ENCODE peak calls at places on chromosomes 13 and 19, in eight cellular contexts. O is Panc1, P is ovary, D is breast epithelium, J is A549, Q is psoas muscle, B is fibroblast of lung, T is lower lobe of right lung. S is an unnamed sample. For H3K4me1, the result is how much of the 10 kb centered on the place peaks cover.

GRCh38 chr13:100594731-100595130 is 6.1 kb upstream of the GGACT start:
- DNase-seq in O (no peak), P (no peak), D (no peak), J (peak), Q (no peak), B (no peak), T (no peak), S (no peak)

GRCh38 chr13:98393873-98394272 is 183.0 kb downstream of the STK24 start:
- DNase-seq in O (no peak), P (no peak), D (no peak), J (no peak), Q (no peak), B (no peak), T (no peak), S (no peak)

GRCh38 chr13:37617162-37617561 is 18.6 kb upstream of the POSTN start:
- DNase-seq in O (no peak), P (no peak), D (no peak), J (peak), Q (no peak), B (peak), T (no peak), S (peak)

GRCh38 chr19:27746691-27747380 is 1466.1 kb downstream of the UQCRFS1 start:
- DNase-seq in O (no peak), P (peak), D (peak), J (peak), Q (peak), B (peak), T (no peak), S (no peak)

GRCh38 chr13:75946746-75947397 is 310.7 kb downstream of the LMO7 start:
- DNase-seq in O (no peak), P (no peak), D (no peak), J (no peak), Q (no peak), B (no peak), T (no peak), S (no peak)

GRCh38 chr19:21587117-21587461 is 81.7 kb downstream of the ZNF429 start:
- DNase-seq in O (no peak), P (peak), D (no peak), J (no peak), Q (no peak), B (no peak), T (no peak), S (no peak)

GRCh38 chr13:86446311-86446710 is 647.1 kb upstream of the SLITRK6 start:
- DNase-seq in O (no peak), P (no peak), D (no peak), J (peak), Q (no peak), B (peak), T (no peak), S (no peak)

GRCh38 chr13:101297794-101298193 is 118.5 kb downstream of the NALCN start:
- DNase-seq in O (no peak), P (no peak), D (no peak), J (no peak), Q (no peak), B (no peak), T (no peak), S (no peak)

GRCh38 chr13:32045963-32046785 is 14.6 kb downstream of the FRY start:
- DNase-seq in O (no peak), P (no peak), D (no peak), J (no peak), Q (no peak), B (peak), T (no peak), S (peak)

GRCh38 chr13:20721454-20722357 is 18.2 kb downstream of the IL17D start:
- DNase-seq in O (no peak), P (peak), D (no peak), J (no peak), Q (peak), B (peak), T (no peak), S (peak)

GRCh38 chr13:87855553-87855952 is 184.4 kb downstream of the SLITRK5 start:
- DNase-seq in O (no peak), P (no peak), D (no peak), J (no peak), Q (no peak), B (no peak), T (no peak), S (no peak)

GRCh38 chr13:21800847-21801616 is 130.2 kb downstream of the FGF9 start:
- DNase-seq in O (no peak), P (no peak), D (no peak), J (no peak), Q (no peak), B (no peak), T (no peak), S (peak)

GRCh38 chr13:75178436-75178835 is 303.5 kb downstream of the TBC1D4 start:
- DNase-seq in O (no peak), P (no peak), D (no peak), J (no peak), Q (no peak), B (no peak), T (no peak), S (peak)

DNA sequence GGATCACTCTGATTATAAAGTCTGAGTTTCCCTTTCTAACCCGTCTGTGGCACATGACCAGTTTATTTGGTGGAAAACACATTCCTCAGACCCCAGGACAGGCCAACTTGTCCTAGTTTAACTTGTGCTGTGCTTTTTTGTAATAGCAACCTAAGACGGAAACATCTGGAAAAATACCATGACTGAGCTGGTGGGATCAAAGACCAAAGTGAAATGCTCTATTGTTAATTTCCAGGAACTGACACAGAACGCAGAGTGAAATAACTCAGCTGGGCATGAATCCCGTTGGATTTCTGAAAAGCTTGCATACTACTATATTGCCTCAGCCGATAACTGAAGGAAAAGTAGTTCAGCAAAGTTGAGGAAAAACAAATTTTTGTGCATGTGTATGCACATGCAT is 188.0 kb downstream of the LHFPL6 start:
- DNase-seq in O (no peak), P (peak), D (no peak), J (no peak), Q (no peak), B (peak), T (no peak), S (no peak)
- H3K4me1 ChIP-seq in O (under half), P (under half), D (under half), J (under half), Q (under half), B (under half), T (under half), S (under half)

DNA sequence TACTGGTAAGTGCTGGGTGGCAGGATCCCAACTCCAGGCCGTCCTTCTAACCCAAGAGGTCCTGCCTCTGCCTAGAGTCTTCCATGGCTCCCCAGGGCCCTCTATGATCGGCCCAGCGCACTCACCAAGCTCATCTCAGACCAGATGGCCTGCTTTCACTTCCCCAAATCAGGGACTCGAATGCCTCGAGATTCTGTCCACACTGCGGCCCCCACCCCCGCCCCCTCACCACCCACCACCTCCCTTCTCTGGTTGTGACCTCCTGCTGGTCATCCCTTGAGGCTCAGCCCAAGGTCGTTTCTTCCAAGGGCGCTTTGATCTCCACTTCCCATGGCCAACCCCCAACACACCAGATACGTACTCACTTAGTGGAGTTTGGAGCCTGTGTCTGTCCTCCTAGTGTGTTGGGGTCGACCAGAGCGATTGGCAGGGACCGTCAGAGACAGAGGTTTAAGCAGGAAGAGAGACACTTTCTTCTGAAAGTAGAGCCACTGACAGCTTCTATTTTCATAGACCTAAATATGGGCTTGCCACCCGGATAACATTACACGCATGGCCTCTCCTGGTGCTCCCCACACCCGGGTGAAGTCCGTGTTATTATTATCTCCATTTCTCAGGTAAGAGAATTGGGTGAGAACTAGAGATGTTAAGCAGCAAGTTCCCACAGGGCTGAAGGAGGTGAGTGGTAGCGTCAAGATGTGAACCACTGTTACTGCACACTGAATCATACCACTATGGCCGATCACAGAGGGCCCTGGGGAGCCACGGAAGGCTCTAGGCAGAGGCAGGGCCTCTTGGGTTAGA is at the start of gene FCER2:
- DNase-seq in O (no peak), P (no peak), D (no peak), J (no peak), Q (no peak), B (no peak), T (no peak), S (no peak)
- H3K4me1 ChIP-seq in O (under half), P (under half), D (under half), J (under half), Q (under half), B (under half), T (under half), S (under half)

DNA sequence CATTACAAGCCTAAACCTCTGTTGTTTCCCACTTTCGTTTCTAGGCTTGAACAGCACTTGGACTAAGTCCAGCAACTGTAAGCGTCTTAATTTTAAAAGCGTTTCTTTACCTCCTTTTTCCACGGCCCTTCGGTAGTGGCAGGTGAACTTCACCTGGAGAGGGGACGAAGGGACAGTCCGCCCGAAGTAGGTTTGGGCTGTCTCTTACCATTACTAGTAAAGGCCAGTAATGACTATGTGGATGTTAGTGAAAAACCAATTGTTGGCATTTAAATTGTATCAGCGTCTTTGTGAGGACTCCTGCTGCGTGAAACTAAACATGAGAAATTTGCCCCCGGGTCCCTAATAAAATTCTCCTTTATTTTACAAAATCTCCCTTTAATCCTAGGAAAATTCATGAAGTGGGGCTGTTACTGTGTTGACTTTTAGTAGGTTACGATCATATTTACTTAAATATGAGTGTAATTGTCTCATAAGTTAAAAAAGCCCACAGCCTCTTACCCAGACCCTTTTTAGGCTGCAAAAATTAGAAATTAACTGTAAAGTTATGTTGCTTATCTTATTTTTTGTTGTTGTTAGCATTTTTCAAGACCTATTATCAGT is 981 bp downstream of the ITM2B start:
- DNase-seq in O (no peak), P (peak), D (no peak), J (no peak), Q (no peak), B (peak), T (no peak), S (peak)
- H3K4me1 ChIP-seq in O (under half), P (under half), D (under half), J (half or more), Q (under half), B (under half), T (under half), S (under half)

DNA sequence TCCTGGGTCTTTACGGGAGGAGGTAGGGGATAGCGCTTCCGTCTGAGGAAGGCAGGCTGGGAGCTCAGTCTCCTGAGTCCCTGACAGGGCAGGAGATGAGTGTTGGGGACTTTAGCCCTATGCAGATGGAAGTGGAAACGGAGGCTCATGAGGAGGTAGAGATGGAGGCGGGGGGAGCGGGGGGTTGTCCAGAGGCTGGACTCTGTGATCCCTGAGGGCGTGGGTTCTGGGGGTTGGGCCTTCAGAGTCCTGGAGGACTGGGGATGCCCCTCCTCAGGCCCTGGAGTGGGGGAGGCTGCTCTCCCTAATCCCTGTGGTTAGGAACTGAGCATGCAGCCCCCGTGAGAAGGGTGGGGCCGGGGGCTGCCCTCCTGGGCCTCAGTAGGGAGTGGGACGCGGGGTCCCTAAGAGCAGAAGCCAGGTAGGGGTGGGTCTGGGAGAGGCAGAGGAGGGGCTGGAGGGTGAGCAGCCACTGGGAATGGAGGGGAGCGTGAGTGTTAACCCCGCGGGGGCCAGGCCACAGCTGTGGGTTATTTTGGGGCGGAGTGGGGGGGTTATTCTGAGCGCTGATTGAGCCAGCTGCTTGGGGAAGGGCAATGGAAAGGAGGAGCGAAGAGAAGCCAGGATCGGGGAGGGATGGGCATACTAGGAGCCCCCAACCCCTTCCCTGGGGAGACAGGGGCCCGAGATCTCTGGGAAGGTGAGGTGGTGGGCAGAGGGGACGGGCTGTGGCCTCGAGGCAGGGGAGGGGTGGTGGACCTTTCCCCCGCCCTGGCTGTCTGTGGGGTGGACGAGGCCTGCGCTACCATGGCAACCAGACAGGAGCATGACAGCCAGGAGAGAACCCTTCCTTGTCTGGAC is 2.8 kb downstream of the GRIN2D start:
- DNase-seq in O (no peak), P (no peak), D (no peak), J (peak), Q (no peak), B (no peak), T (no peak), S (no peak)
- H3K4me1 ChIP-seq in O (under half), P (under half), D (under half), J (half or more), Q (under half), B (under half), T (under half), S (under half)

GRCh38 chr19:12984143-12984627 is 11.1 kb upstream of the NFIX start:
- DNase-seq in O (no peak), P (no peak), D (no peak), J (no peak), Q (no peak), B (no peak), T (no peak), S (no peak)

GRCh38 chr19:12985049-12985776 is 10.1 kb upstream of the NFIX start:
- DNase-seq in O (no peak), P (no peak), D (no peak), J (no peak), Q (peak), B (peak), T (no peak), S (no peak)

GRCh38 chr19:12983561-12984142 is 11.6 kb upstream of the NFIX start:
- DNase-seq in O (peak), P (peak), D (peak), J (peak), Q (peak), B (peak), T (peak), S (peak)

GRCh38 chr19:12983091-12983490 is 12.2 kb upstream of the NFIX start:
- DNase-seq in O (no peak), P (no peak), D (no peak), J (no peak), Q (no peak), B (no peak), T (no peak), S (no peak)

GRCh38 chr19:12984683-12985048 is 10.6 kb upstream of the NFIX start:
- DNase-seq in O (no peak), P (no peak), D (no peak), J (no peak), Q (peak), B (no peak), T (no peak), S (no peak)
- H3K4me1 ChIP-seq in O (under half), P (under half), D (under half), J (under half), Q (under half), B (under half), T (under half), S (under half)

DNA sequence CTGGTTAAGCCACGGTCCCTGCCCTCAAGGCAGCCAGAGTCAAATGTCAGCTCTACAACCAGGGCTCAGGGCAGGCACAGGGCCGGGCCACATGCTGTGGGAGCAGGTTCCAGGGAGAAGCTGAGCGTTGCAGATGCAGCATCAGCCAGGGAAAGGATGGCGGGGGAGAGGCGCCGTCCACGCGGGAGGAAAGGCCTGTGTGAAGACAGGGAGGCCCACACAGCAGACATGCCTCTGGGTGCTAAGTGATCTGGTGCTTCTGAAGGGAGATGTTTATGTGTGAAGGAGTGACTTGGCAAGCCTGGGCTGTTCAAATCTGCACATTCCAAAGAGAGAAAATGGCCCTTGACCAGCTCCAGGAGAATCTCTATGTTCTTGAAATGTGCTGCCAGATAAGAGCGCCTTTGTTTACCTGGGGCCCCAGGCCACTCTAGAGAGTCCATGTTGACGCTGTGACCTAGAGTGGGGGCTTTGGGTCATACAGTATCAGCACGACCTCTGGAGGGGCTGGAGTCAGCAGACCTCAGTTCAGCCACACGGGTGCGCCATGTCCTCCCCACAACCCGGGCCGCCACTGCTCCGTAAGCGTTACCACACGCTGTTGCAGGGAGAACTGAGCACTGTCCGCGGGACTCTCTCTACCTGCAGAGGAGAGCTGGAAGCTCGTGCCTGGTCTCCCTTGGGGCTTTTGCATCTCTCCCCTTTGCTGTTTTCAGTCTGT is 15.9 kb upstream of the ATF5 start:
- DNase-seq in O (no peak), P (peak), D (no peak), J (no peak), Q (no peak), B (no peak), T (no peak), S (no peak)
- H3K4me1 ChIP-seq in O (under half), P (under half), D (under half), J (under half), Q (under half), B (under half), T (under half), S (under half)

DNA sequence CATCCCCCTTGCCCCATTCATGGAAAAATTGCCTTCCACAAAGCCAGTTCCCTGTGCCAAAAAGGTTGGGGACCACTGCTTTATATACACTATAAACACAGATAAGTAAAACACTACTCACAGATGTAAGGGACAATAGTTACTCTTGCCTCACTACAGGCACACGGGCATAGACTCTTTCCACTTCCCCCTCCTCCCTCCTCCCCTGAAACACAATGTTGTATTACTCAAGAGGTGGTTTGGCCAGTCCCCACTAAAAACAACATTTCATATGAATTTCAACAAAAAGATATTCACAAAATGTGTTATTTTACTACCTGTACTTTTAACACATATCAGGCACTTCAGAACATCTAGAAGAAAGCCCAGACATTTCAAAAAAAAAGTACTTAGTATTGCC is 45.1 kb downstream of the EPSTI1 start:
- DNase-seq in O (no peak), P (no peak), D (no peak), J (no peak), Q (no peak), B (peak), T (no peak), S (no peak)
- H3K4me1 ChIP-seq in O (under half), P (under half), D (under half), J (under half), Q (under half), B (under half), T (under half), S (under half)

DNA sequence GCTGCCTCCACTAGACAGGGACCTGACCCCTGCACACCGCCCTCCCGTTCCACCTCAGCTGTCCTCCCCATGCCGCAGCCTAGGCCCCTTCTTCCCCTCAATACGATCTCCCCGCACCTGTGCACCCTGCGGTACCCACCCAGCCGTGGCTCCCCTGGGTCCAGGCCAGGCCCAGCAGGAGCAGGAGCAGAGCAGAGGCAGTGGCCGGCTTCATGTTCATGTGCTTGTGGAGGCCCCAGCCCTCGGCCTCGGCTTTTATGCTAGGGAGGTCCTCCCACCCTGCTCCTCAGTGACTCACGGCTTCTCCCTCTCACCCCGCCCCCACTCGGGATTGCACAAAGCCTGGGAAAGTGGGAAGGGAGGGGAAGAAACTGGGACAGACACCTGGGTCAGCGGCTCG is 11.4 kb upstream of the KRTDAP start:
- DNase-seq in O (no peak), P (no peak), D (no peak), J (no peak), Q (no peak), B (peak), T (no peak), S (no peak)
- H3K4me1 ChIP-seq in O (under half), P (under half), D (under half), J (under half), Q (under half), B (under half), T (under half), S (under half)

S was measured in foreskin keratinocyte.